ENCODE peak calls at places on chromosomes 5 and 9, in eight cellular contexts. F is HCT116, O is HepG2, J is SK-N-SH, K is A549, M is GM23338, C is K562, E is GM12878. G is an unnamed sample.

GRCh38 chr5:179869101-179869500 is 10.5 kb upstream of the MRNIP start:
- DNase-seq in F (no peak), O (no peak), J (peak; percentile 12), K (no peak), M (no peak), C (no peak), E (no peak), G (no peak)

GRCh38 chr9:105259274-105259673 is 14.8 kb downstream of the SLC44A1 start:
- DNase-seq in F (no peak), O (no peak), J (no peak), K (no peak), M (no peak), C (no peak), E (no peak), G (no peak)

GRCh38 chr9:33167949-33168535 is 906 bp upstream of the B4GALT1 start:
- DNase-seq in F (no peak), O (no peak), J (no peak), K (no peak), M (no peak), C (peak; percentile 32), E (no peak), G (no peak)

GRCh38 chr5:64417390-64417789 is 88.4 kb upstream of the RGS7BP start:
- DNase-seq in F (no peak), O (no peak), J (no peak), K (peak; percentile 1), M (peak; percentile 63), C (no peak), E (no peak), G (no peak)

GRCh38 chr9:137301086-137301947 is 754 bp downstream of the NRARP start:
- DNase-seq in F (peak; percentile 29), O (no peak), J (peak; percentile 86), K (peak; percentile 85), M (peak; percentile 77), C (peak; percentile 70), E (no peak), G (no peak)

GRCh38 chr5:52007230-52007858 is 624.1 kb downstream of the ISL1 start:
- DNase-seq in F (peak; percentile 16), O (peak; percentile 33), J (peak; percentile 44), K (peak; percentile 53), M (peak; percentile 66), C (no peak), E (no peak), G (peak; percentile 39)

GRCh38 chr9:3794005-3794404 is 268.2 kb upstream of the RFX3 start:
- DNase-seq in F (no peak), O (peak; percentile 88), J (no peak), K (no peak), M (peak; percentile 20), C (no peak), E (no peak), G (no peak)

GRCh38 chr5:176573564-176574296 is 24.6 kb downstream of the CDHR2 start:
- DNase-seq in F (peak; percentile 32), O (peak; percentile 38), J (peak; percentile 94), K (peak; percentile 58), M (peak; percentile 84), C (peak; percentile 85), E (no peak), G (no peak)

GRCh38 chr9:134730011-134730760 is 88.6 kb downstream of the COL5A1 start:
- DNase-seq in F (no peak), O (no peak), J (no peak), K (no peak), M (no peak), C (no peak), E (no peak), G (no peak)

GRCh38 chr5:55483903-55484302 is 50.9 kb downstream of the PLPP1 start:
- DNase-seq in F (no peak), O (peak; percentile 16), J (no peak), K (no peak), M (no peak), C (no peak), E (no peak), G (no peak)

GRCh38 chr9:84975926-84976325 is 306.4 kb downstream of the NTRK2 start:
- DNase-seq in F (no peak), O (no peak), J (no peak), K (no peak), M (no peak), C (no peak), E (no peak), G (no peak)

GRCh38 chr9:71681708-71682268 is 86.5 kb downstream of the CEMIP2 start:
- DNase-seq in F (peak; percentile 59), O (no peak), J (no peak), K (peak; percentile 83), M (no peak), C (no peak), E (no peak), G (no peak)

GRCh38 chr5:9546973-9547947 is 1.4 kb upstream of the SEMA5A start:
- DNase-seq in F (no peak), O (no peak), J (no peak), K (no peak), M (peak; percentile 63), C (no peak), E (no peak), G (no peak)

GRCh38 chr5:126274396-126274795 is 148.8 kb upstream of the GRAMD2B start:
- DNase-seq in F (no peak), O (no peak), J (no peak), K (no peak), M (no peak), C (no peak), E (no peak), G (no peak)

GRCh38 chr5:94771742-94772141 is 153.3 kb downstream of the SLF1 start:
- DNase-seq in F (no peak), O (no peak), J (no peak), K (no peak), M (peak; percentile 30), C (no peak), E (no peak), G (no peak)

GRCh38 chr9:132908635-132909034 is 29.9 kb downstream of the SPACA9 start:
- DNase-seq in F (no peak), O (no peak), J (no peak), K (no peak), M (no peak), C (no peak), E (no peak), G (no peak)
- TF ChIP-seq REST in F (no peak), O (no peak), J (no peak), K (no peak), M (no peak), C (no peak), E (no peak), G (no peak)

DNA sequence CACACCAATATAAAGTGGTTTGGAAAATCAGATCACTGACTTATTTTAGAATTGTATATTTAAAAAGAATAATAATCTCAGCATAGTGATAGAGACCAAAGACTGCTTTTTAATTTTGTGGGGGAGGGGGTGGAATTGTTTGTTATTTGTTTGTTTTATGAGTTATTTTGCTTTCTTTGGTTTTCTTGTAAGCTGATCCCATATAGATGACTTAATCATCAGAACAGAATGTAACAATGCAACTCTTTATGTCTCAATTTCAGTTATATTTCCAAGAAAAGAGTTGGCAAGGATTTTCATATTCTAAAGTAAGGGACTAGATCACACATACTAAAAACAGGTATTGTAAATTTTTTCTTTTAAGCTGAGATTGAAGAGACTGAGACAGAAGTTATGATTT is 984.9 kb downstream of the TLE4 start:
- DNase-seq in F (no peak), O (no peak), J (no peak), K (no peak), M (no peak), C (no peak), E (no peak), G (no peak)
- H3K4me1 ChIP-seq in F (no peaks in the 10 kb centered on the region), O (no peaks in the 10 kb centered on the region), J (no peaks in the 10 kb centered on the region), K (no peaks in the 10 kb centered on the region), M (no peaks in the 10 kb centered on the region), C (no peaks in the 10 kb centered on the region), E (no peaks in the 10 kb centered on the region), G (no peaks in the 10 kb centered on the region)

GRCh38 chr9:123418052-123418430 is 62.0 kb downstream of the CRB2 start:
- DNase-seq in F (no peak), O (no peak), J (no peak), K (no peak), M (no peak), C (no peak), E (no peak), G (no peak)
- TF ChIP-seq REST in F (no peak), O (no peak), J (no peak), K (no peak), M (no peak), C (no peak), E (no peak), G (no peak)

GRCh38 chr9:121277026-121277425 is 9.1 kb downstream of the GSN start:
- DNase-seq in F (no peak), O (no peak), J (no peak), K (no peak), M (no peak), C (no peak), E (no peak), G (no peak)

GRCh38 chr9:121280715-121281613 is 13.0 kb downstream of the GSN start:
- DNase-seq in F (no peak), O (peak; percentile 80), J (no peak), K (no peak), M (no peak), C (no peak), E (no peak), G (no peak)

GRCh38 chr9:121277518-121278275 is 9.7 kb downstream of the GSN start:
- DNase-seq in F (no peak), O (no peak), J (no peak), K (no peak), M (no peak), C (no peak), E (no peak), G (no peak)

GRCh38 chr9:121279841-121280388 is 12.0 kb downstream of the GSN start:
- DNase-seq in F (no peak), O (no peak), J (no peak), K (no peak), M (no peak), C (no peak), E (no peak), G (no peak)

DNA sequence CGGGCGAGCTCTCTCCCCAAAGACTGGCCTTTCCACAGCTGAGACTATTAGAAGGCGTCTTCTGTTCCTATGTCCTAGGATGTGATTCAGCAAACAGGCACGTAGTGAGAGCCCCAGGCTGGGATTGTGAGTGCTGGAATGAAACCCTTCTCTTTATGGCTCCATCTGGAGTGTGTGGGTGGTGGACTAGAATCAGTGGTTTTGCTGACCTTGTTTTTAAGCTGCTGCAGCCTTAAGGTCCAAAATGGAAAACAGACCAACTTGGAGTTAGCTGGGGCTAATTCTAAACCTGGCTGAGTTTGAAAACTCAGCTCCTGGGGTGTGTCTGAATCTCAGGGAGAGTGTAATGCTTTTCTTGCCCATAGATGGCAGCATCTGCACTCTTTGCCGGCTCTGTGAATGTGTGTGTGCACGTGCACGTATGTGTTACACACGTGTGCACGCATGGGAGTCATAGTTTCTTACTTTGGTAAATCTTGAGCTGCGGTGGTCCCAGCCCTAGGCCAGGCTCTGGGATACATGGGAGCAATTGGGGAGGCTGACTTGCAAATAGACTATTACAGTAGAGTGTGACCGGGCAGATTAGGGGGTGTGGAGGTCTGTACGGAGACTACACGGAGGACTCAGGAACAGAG is 10.7 kb downstream of the GSN start:
- DNase-seq in F (peak; percentile 59), O (no peak), J (peak; percentile 59), K (peak; percentile 75), M (peak; percentile 72), C (peak; percentile 63), E (peak; percentile 11), G (no peak)
- H3K4me1 ChIP-seq in F (peaks cover 73% of the 10 kb centered on the region), O (peaks cover 57% of the 10 kb centered on the region), J (peaks cover 74% of the 10 kb centered on the region), K (peaks cover 57% of the 10 kb centered on the region), M (peaks cover 6% of the 10 kb centered on the region), C (peaks cover 32% of the 10 kb centered on the region), E (peaks cover 5% of the 10 kb centered on the region), G (peaks cover 90% of the 10 kb centered on the region)

G was measured in Panc1.